ENCODE peak calls at places on chromosomes 12 and 14, in five cellular contexts. One of them, this sample, is unnamed.

GRCh38 chr12:131101006-131101405 is 147.3 kb downstream of the ADGRD1 start:
- DNase-seq in body of pancreas: no peak
- DNase-seq in brain microvascular endothelial cell: no peak
- DNase-seq in HTR-8/SVneo: no peak
- DNase-seq in effector CD8-positive, alpha-beta T cell: no peak
- DNase-seq in this sample: no peak

GRCh38 chr14:103109789-103110415 is 13.4 kb upstream of the TNFAIP2 start:
- DNase-seq in body of pancreas: peak
- DNase-seq in brain microvascular endothelial cell: peak
- DNase-seq in HTR-8/SVneo: peak
- DNase-seq in effector CD8-positive, alpha-beta T cell: no peak
- DNase-seq in this sample: peak

GRCh38 chr12:99957866-99958466 is 26.8 kb downstream of the ANKS1B start:
- DNase-seq in effector CD8-positive, alpha-beta T cell: no peak
- DNase-seq in body of pancreas: no peak
- DNase-seq in brain microvascular endothelial cell: no peak
- DNase-seq in HTR-8/SVneo: no peak
- DNase-seq in this sample: no peak

GRCh38 chr12:19972325-19973288 is 395.7 kb upstream of the PDE3A start:
- DNase-seq in effector CD8-positive, alpha-beta T cell: no peak
- DNase-seq in HTR-8/SVneo: no peak
- DNase-seq in brain microvascular endothelial cell: peak
- DNase-seq in body of pancreas: no peak
- DNase-seq in this sample: peak

GRCh38 chr12:103495158-103495782 is 498 bp downstream of the C12orf42 start:
- DNase-seq in effector CD8-positive, alpha-beta T cell: peak
- DNase-seq in HTR-8/SVneo: no peak
- DNase-seq in body of pancreas: no peak
- DNase-seq in brain microvascular endothelial cell: no peak
- DNase-seq in this sample: no peak

GRCh38 chr12:131386167-131386521 is 324.7 kb upstream of the SFSWAP start:
- DNase-seq in effector CD8-positive, alpha-beta T cell: no peak
- DNase-seq in brain microvascular endothelial cell: no peak
- DNase-seq in HTR-8/SVneo: no peak
- DNase-seq in body of pancreas: no peak
- DNase-seq in this sample: no peak

GRCh38 chr12:20946732-20947131 is 136.2 kb downstream of the SLCO1B3 start:
- DNase-seq in HTR-8/SVneo: no peak
- DNase-seq in brain microvascular endothelial cell: peak
- DNase-seq in effector CD8-positive, alpha-beta T cell: no peak
- DNase-seq in body of pancreas: peak
- DNase-seq in this sample: peak

GRCh38 chr14:66105819-66106218 is 380.4 kb upstream of the CCDC196 start:
- DNase-seq in brain microvascular endothelial cell: peak
- DNase-seq in effector CD8-positive, alpha-beta T cell: no peak
- DNase-seq in HTR-8/SVneo: peak
- DNase-seq in body of pancreas: no peak
- DNase-seq in this sample: no peak

GRCh38 chr14:67514650-67515385 is 18.3 kb upstream of the PLEKHH1 start:
- DNase-seq in effector CD8-positive, alpha-beta T cell: peak
- DNase-seq in body of pancreas: peak
- DNase-seq in brain microvascular endothelial cell: peak
- DNase-seq in HTR-8/SVneo: peak
- DNase-seq in this sample: peak

GRCh38 chr12:57461326-57461903 is 1.8 kb downstream of the GLI1 start:
- DNase-seq in HTR-8/SVneo: peak
- DNase-seq in brain microvascular endothelial cell: no peak
- DNase-seq in body of pancreas: peak
- DNase-seq in effector CD8-positive, alpha-beta T cell: peak
- DNase-seq in this sample: peak

GRCh38 chr12:68367903-68368302 is 35.7 kb upstream of the MDM1 start:
- DNase-seq in HTR-8/SVneo: no peak
- DNase-seq in body of pancreas: no peak
- DNase-seq in effector CD8-positive, alpha-beta T cell: no peak
- DNase-seq in brain microvascular endothelial cell: peak
- DNase-seq in this sample: no peak

GRCh38 chr14:32809255-32809654 is 129.4 kb upstream of the NPAS3 start:
- DNase-seq in HTR-8/SVneo: no peak
- DNase-seq in brain microvascular endothelial cell: no peak
- DNase-seq in effector CD8-positive, alpha-beta T cell: no peak
- DNase-seq in body of pancreas: no peak
- DNase-seq in this sample: no peak

GRCh38 chr14:71117839-71118743 is 210.8 kb downstream of the PCNX1 start:
- DNase-seq in body of pancreas: peak
- DNase-seq in brain microvascular endothelial cell: peak
- DNase-seq in HTR-8/SVneo: peak
- DNase-seq in effector CD8-positive, alpha-beta T cell: no peak
- DNase-seq in this sample: peak

GRCh38 chr12:92042791-92043531 is 102.7 kb downstream of the BTG1 start:
- DNase-seq in brain microvascular endothelial cell: no peak
- DNase-seq in body of pancreas: no peak
- DNase-seq in effector CD8-positive, alpha-beta T cell: no peak
- DNase-seq in HTR-8/SVneo: no peak
- DNase-seq in this sample: no peak

GRCh38 chr14:101665478-101666078 is 95.9 kb upstream of the PPP2R5C start:
- DNase-seq in brain microvascular endothelial cell: peak
- DNase-seq in effector CD8-positive, alpha-beta T cell: no peak
- DNase-seq in HTR-8/SVneo: peak
- DNase-seq in body of pancreas: no peak
- DNase-seq in this sample: peak

GRCh38 chr12:75710361-75711069 is 199.1 kb upstream of the KRR1 start:
- DNase-seq in effector CD8-positive, alpha-beta T cell: no peak
- DNase-seq in body of pancreas: no peak
- DNase-seq in brain microvascular endothelial cell: no peak
- DNase-seq in HTR-8/SVneo: no peak
- DNase-seq in this sample: no peak

GRCh38 chr12:19483727-19484126 is 44.4 kb downstream of the AEBP2 start:
- DNase-seq in effector CD8-positive, alpha-beta T cell: no peak
- DNase-seq in body of pancreas: no peak
- DNase-seq in HTR-8/SVneo: no peak
- DNase-seq in brain microvascular endothelial cell: no peak
- DNase-seq in this sample: no peak

GRCh38 chr12:90085491-90086274 is 377.0 kb upstream of the ATP2B1 start:
- DNase-seq in body of pancreas: no peak
- DNase-seq in HTR-8/SVneo: peak
- DNase-seq in brain microvascular endothelial cell: no peak
- DNase-seq in effector CD8-positive, alpha-beta T cell: no peak
- DNase-seq in this sample: no peak

GRCh38 chr14:61112506-61112905 is 131.5 kb downstream of the SLC38A6 start:
- DNase-seq in body of pancreas: no peak
- DNase-seq in brain microvascular endothelial cell: no peak
- DNase-seq in HTR-8/SVneo: no peak
- DNase-seq in effector CD8-positive, alpha-beta T cell: no peak
- DNase-seq in this sample: no peak

GRCh38 chr12:1078002-1078401 is 87.0 kb downstream of the ERC1 start:
- DNase-seq in body of pancreas: no peak
- DNase-seq in HTR-8/SVneo: no peak
- DNase-seq in effector CD8-positive, alpha-beta T cell: no peak
- DNase-seq in brain microvascular endothelial cell: no peak
- DNase-seq in this sample: no peak

GRCh38 chr14:56805201-56805991 is 4.9 kb downstream of the OTX2 start:
- DNase-seq in brain microvascular endothelial cell: no peak
- DNase-seq in body of pancreas: no peak
- DNase-seq in HTR-8/SVneo: no peak
- DNase-seq in effector CD8-positive, alpha-beta T cell: no peak
- DNase-seq in this sample: no peak

GRCh38 chr12:104670439-104671406 is 214.0 kb downstream of the CHST11 start:
- DNase-seq in effector CD8-positive, alpha-beta T cell: no peak
- DNase-seq in brain microvascular endothelial cell: no peak
- DNase-seq in body of pancreas: no peak
- DNase-seq in HTR-8/SVneo: no peak
- DNase-seq in this sample: no peak

GRCh38 chr12:117968826-117969659 is at the start of gene KSR2:
- DNase-seq in effector CD8-positive, alpha-beta T cell: no peak
- DNase-seq in HTR-8/SVneo: peak
- DNase-seq in body of pancreas: peak
- DNase-seq in brain microvascular endothelial cell: peak
- DNase-seq in this sample: peak

GRCh38 chr12:113422929-113423669 is 919 bp downstream of the SDSL start:
- DNase-seq in HTR-8/SVneo: no peak
- DNase-seq in brain microvascular endothelial cell: no peak
- DNase-seq in effector CD8-positive, alpha-beta T cell: no peak
- DNase-seq in body of pancreas: no peak
- DNase-seq in this sample: no peak

GRCh38 chr12:94057262-94058151 is 90.9 kb upstream of the PLXNC1 start:
- DNase-seq in HTR-8/SVneo: no peak
- DNase-seq in brain microvascular endothelial cell: no peak
- DNase-seq in effector CD8-positive, alpha-beta T cell: no peak
- DNase-seq in body of pancreas: no peak
- DNase-seq in this sample: no peak

GRCh38 chr14:98593361-98593761 is 678.6 kb downstream of the BCL11B start:
- DNase-seq in effector CD8-positive, alpha-beta T cell: no peak
- DNase-seq in brain microvascular endothelial cell: no peak
- DNase-seq in HTR-8/SVneo: no peak
- DNase-seq in body of pancreas: no peak
- DNase-seq in this sample: no peak

GRCh38 chr12:15329891-15330290 is 7.6 kb downstream of the PTPRO start:
- DNase-seq in HTR-8/SVneo: no peak
- DNase-seq in body of pancreas: no peak
- DNase-seq in effector CD8-positive, alpha-beta T cell: no peak
- DNase-seq in brain microvascular endothelial cell: no peak
- DNase-seq in this sample: no peak